ENCODE peak calls at places on chromosomes 16 and 17, in ten cellular contexts. M, X, O, G, C, T, Z, H, Y and Q are unnamed samples.

GRCh38 chr17:56896217-56896967 is 17.5 kb downstream of the TRIM25 start:
- DNase-seq in T (no peak), O (no peak), Y (no peak), C (no peak), X (no peak), Z (no peak), G (no peak), M (no peak), H (no peak), Q (no peak)

GRCh38 chr17:2025622-2026309 is 632 bp upstream of the RTN4RL1 start:
- DNase-seq in H (peak), M (peak), Y (no peak), T (peak), G (peak), Z (peak), O (peak), C (peak), X (peak), Q (peak)

GRCh38 chr16:29784901-29785500 is 5.5 kb upstream of the KIF22 start:
- DNase-seq in X (peak), T (peak), Z (peak), M (peak), H (no peak), O (no peak), Y (no peak), C (peak), G (peak), Q (no peak)

GRCh38 chr17:1518410-1518809 is 2.0 kb upstream of the INPP5K start:
- DNase-seq in Z (no peak), O (no peak), C (no peak), X (no peak), G (no peak), Y (no peak), T (no peak), M (no peak), H (no peak), Q (no peak)

GRCh38 chr16:89575247-89576172 is at the start of gene CPNE7:
- DNase-seq in O (no peak), H (peak), C (no peak), T (no peak), G (peak), M (peak), X (no peak), Z (no peak), Y (no peak), Q (peak)

GRCh38 chr16:47008174-47008573 is 34.7 kb upstream of the DNAJA2 start:
- DNase-seq in H (no peak), G (no peak), O (no peak), C (no peak), M (no peak), X (no peak), Y (no peak), Z (no peak), T (no peak), Q (no peak)

GRCh38 chr16:56860226-56861020 is 4.6 kb upstream of the SLC12A3 start:
- DNase-seq in X (peak), Y (no peak), M (no peak), T (no peak), Z (no peak), C (no peak), H (no peak), G (no peak), O (peak), Q (no peak)

GRCh38 chr16:69316595-69317034 is 5.5 kb downstream of the VPS4A start:
- DNase-seq in T (no peak), X (no peak), H (no peak), C (no peak), Z (no peak), M (no peak), Y (no peak), O (no peak), G (no peak), Q (no peak)

GRCh38 chr16:53433509-53433908 is 762 bp upstream of the RBL2 start:
- DNase-seq in C (no peak), Y (no peak), Z (no peak), O (no peak), H (no peak), G (peak), X (no peak), M (peak), T (no peak), Q (no peak)

GRCh38 chr16:48462146-48462740 is 77.0 kb upstream of the SIAH1 start:
- DNase-seq in X (no peak), G (no peak), O (no peak), Y (no peak), C (no peak), H (no peak), T (no peak), M (no peak), Z (no peak), Q (no peak)

GRCh38 chr17:47735536-47736011 is 2.5 kb downstream of the TBX21 start:
- DNase-seq in Y (no peak), Z (no peak), G (no peak), M (peak), H (no peak), O (no peak), X (no peak), T (no peak), C (no peak), Q (no peak)

GRCh38 chr16:49931931-49932330 is 76.0 kb upstream of the ZNF423 start:
- DNase-seq in Y (no peak), M (no peak), T (no peak), C (no peak), H (no peak), G (no peak), X (no peak), O (no peak), Z (no peak), Q (no peak)

GRCh38 chr17:8818047-8818446 is 18.9 kb upstream of the MFSD6L start:
- DNase-seq in Z (no peak), Y (no peak), O (no peak), G (no peak), T (no peak), C (no peak), X (no peak), H (no peak), M (no peak), Q (no peak)

GRCh38 chr16:2985893-2986355 is 5.7 kb upstream of the PKMYT1 start:
- DNase-seq in H (no peak), T (no peak), M (no peak), Y (no peak), X (no peak), C (no peak), Z (no peak), O (no peak), G (no peak), Q (peak)

GRCh38 chr16:85902366-85903155 is 3.6 kb downstream of the IRF8 start:
- DNase-seq in M (no peak), Y (no peak), O (peak), X (peak), C (no peak), H (no peak), Z (no peak), T (no peak), G (no peak), Q (no peak)

GRCh38 chr17:7548585-7549400 is at the start of gene TNFSF12:
- DNase-seq in Z (peak), Y (no peak), X (peak), O (peak), C (peak), G (peak), M (peak), T (peak), H (peak), Q (peak)

GRCh38 chr16:57624044-57624688 is 4.3 kb upstream of the ADGRG1 start:
- DNase-seq in X (no peak), Y (no peak), C (no peak), Z (no peak), H (no peak), G (peak), T (no peak), M (no peak), O (no peak), Q (no peak)

GRCh38 chr16:12344577-12345343 is 368.2 kb downstream of the SNX29 start:
- DNase-seq in O (no peak), G (no peak), Z (peak), M (no peak), X (no peak), Y (no peak), C (no peak), H (no peak), T (no peak), Q (no peak)

GRCh38 chr17:42409467-42410351 is 13.3 kb downstream of the CAVIN1 start:
- DNase-seq in H (no peak), C (peak), G (no peak), Z (no peak), Y (peak), M (no peak), O (no peak), T (no peak), X (no peak), Q (peak)

GRCh38 chr16:83992624-83993023 is 24.6 kb downstream of the NECAB2 start:
- DNase-seq in O (no peak), X (no peak), Z (peak), C (no peak), M (no peak), Y (peak), G (peak), H (no peak), T (no peak), Q (peak)

GRCh38 chr16:29156511-29156910 is 171.7 kb downstream of the LAT start:
- DNase-seq in T (no peak), Z (no peak), G (no peak), M (no peak), H (no peak), O (no peak), C (no peak), Y (no peak), X (no peak), Q (no peak)

GRCh38 chr16:70470927-70471341 is 16.5 kb downstream of the FCSK start:
- DNase-seq in Z (peak), M (peak), C (peak), T (no peak), G (peak), Y (no peak), O (peak), X (no peak), H (no peak), Q (no peak)

GRCh38 chr17:47785538-47786123 is 36.0 kb downstream of the OSBPL7 start:
- DNase-seq in C (peak), G (peak), Y (no peak), M (peak), X (no peak), T (no peak), H (no peak), Z (no peak), O (no peak), Q (no peak)

GRCh38 chr17:4177732-4178131 is 34.7 kb downstream of the CYB5D2 start:
- DNase-seq in Z (no peak), G (no peak), X (no peak), T (no peak), Y (no peak), M (no peak), C (no peak), H (no peak), O (no peak), Q (no peak)

GRCh38 chr17:60393840-60394529 is 2.1 kb upstream of the USP32 start:
- DNase-seq in T (no peak), O (no peak), X (no peak), C (no peak), Z (no peak), Y (no peak), M (no peak), G (peak), H (peak), Q (peak)

GRCh38 chr16:87190288-87191240 is 126.6 kb downstream of the C16orf95 start:
- DNase-seq in Y (no peak), Z (no peak), X (no peak), C (no peak), M (no peak), T (no peak), H (no peak), O (no peak), G (no peak), Q (no peak)

GRCh38 chr17:72699566-72699965 is 392.9 kb downstream of the SLC39A11 start:
- DNase-seq in X (no peak), O (no peak), Y (no peak), C (no peak), T (no peak), M (no peak), H (no peak), Z (peak), G (no peak), Q (no peak)

GRCh38 chr17:8875416-8875815 is 7.9 kb upstream of the PIK3R6 start:
- DNase-seq in C (no peak), X (no peak), H (no peak), T (no peak), O (no peak), M (no peak), G (peak), Z (no peak), Y (no peak), Q (no peak)

GRCh38 chr16:50269769-50270509 is 3.6 kb downstream of the ADCY7 start:
- DNase-seq in Y (no peak), G (no peak), C (no peak), H (no peak), T (no peak), X (no peak), O (no peak), M (no peak), Z (no peak), Q (no peak)

GRCh38 chr17:10215286-10215685 is 16.9 kb upstream of the GAS7 start:
- DNase-seq in O (no peak), C (no peak), T (no peak), M (no peak), H (no peak), Z (peak), G (no peak), Y (no peak), X (no peak), Q (no peak)

GRCh38 chr17:67055811-67056745 is 11.7 kb downstream of the CACNG1 start:
- DNase-seq in O (peak), Y (no peak), Z (no peak), H (no peak), C (no peak), T (peak), X (no peak), G (no peak), M (no peak), Q (peak)

GRCh38 chr16:50136399-50136798 is 16.7 kb upstream of the TENT4B start:
- DNase-seq in O (no peak), Z (no peak), T (no peak), M (no peak), H (no peak), X (no peak), Y (no peak), G (no peak), C (no peak), Q (peak)

GRCh38 chr16:61792194-61792904 is 243.9 kb downstream of the CDH8 start:
- DNase-seq in C (no peak), G (no peak), Y (peak), Z (no peak), X (no peak), O (no peak), H (no peak), M (no peak), T (no peak), Q (no peak)

GRCh38 chr17:11853321-11854151 is 143.7 kb downstream of the ZNF18 start:
- DNase-seq in Y (no peak), X (no peak), M (no peak), G (no peak), Z (peak), O (no peak), C (no peak), H (no peak), T (no peak), Q (no peak)

GRCh38 chr16:73064227-73064995 is 16.5 kb upstream of the ZFHX3 start:
- DNase-seq in C (peak), T (no peak), G (peak), O (no peak), Z (no peak), H (no peak), X (no peak), Y (no peak), M (no peak), Q (no peak)

GRCh38 chr17:42623732-42624596 is 14.5 kb downstream of the TUBG1 start:
- DNase-seq in O (peak), Z (no peak), H (no peak), T (peak), M (no peak), Y (no peak), X (no peak), G (no peak), C (peak), Q (peak)